ENCODE peak calls at places on chromosome 17, in seven cellular contexts. H, N, V, Q, X, E and M are unnamed samples.

GRCh38 chr17:68398731-68399637 is 58.3 kb downstream of the WIPI1 start:
- DNase-seq in H (peak; percentile 76), N (peak; percentile 59), V (no peak), Q (peak; percentile 46), X (peak; percentile 67), E (peak; percentile 70), M (no peak)

GRCh38 chr17:34206569-34206968 is 48.5 kb upstream of the CCL2 start:
- DNase-seq in H (no peak), N (peak; percentile 42), V (no peak), Q (no peak), X (no peak), E (no peak), M (no peak)

GRCh38 chr17:796609-797008 is 14.5 kb downstream of the MRM3 start:
- DNase-seq in H (no peak), N (no peak), V (no peak), Q (no peak), X (no peak), E (no peak), M (no peak)

GRCh38 chr17:66268247-66268927 is 34.0 kb upstream of the PRKCA start:
- DNase-seq in H (peak; percentile 12), N (no peak), V (no peak), Q (no peak), X (no peak), E (no peak), M (no peak)

GRCh38 chr17:82098939-82099765 is 1.1 kb upstream of the FASN start:
- DNase-seq in H (no peak), N (no peak), V (no peak), Q (peak; percentile 44), X (no peak), E (no peak), M (no peak)

GRCh38 chr17:57006040-57006439 is 28.1 kb downstream of the SCPEP1 start:
- DNase-seq in H (no peak), N (no peak), V (no peak), Q (no peak), X (no peak), E (no peak), M (no peak)

GRCh38 chr17:37090941-37091340 is 142.2 kb downstream of the AATF start:
- DNase-seq in H (no peak), N (peak; percentile 11), V (no peak), Q (no peak), X (no peak), E (no peak), M (no peak)

GRCh38 chr17:29514792-29515191 is 52.0 kb downstream of the ABHD15 start:
- DNase-seq in H (no peak), N (no peak), V (no peak), Q (no peak), X (no peak), E (no peak), M (no peak)

GRCh38 chr17:40317880-40318834 is 9.2 kb downstream of the RARA start:
- DNase-seq in H (peak; percentile 96), N (peak; percentile 98), V (peak; percentile 95), Q (peak; percentile 97), X (peak; percentile 99), E (peak; percentile 99), M (peak; percentile 97)

GRCh38 chr17:4901648-4902344 is 1.1 kb downstream of the CHRNE start:
- DNase-seq in H (peak; percentile 57), N (no peak), V (peak; percentile 50), Q (no peak), X (peak; percentile 54), E (no peak), M (no peak)

GRCh38 chr17:35898283-35899070 is 18.3 kb upstream of the CCL5 start:
- DNase-seq in H (peak; percentile 15), N (peak; percentile 56), V (no peak), Q (peak; percentile 40), X (peak; percentile 40), E (no peak), M (peak; percentile 84)

GRCh38 chr17:57537524-57538410 is 207.3 kb downstream of the CCDC182 start:
- DNase-seq in H (peak; percentile 13), N (no peak), V (no peak), Q (no peak), X (no peak), E (no peak), M (no peak)

GRCh38 chr17:36940313-36941264 is 3.3 kb downstream of the LHX1 start:
- DNase-seq in H (no peak), N (no peak), V (no peak), Q (no peak), X (no peak), E (no peak), M (no peak)

GRCh38 chr17:63246344-63246743 is 199.8 kb downstream of the CYB561 start:
- DNase-seq in H (no peak), N (no peak), V (no peak), Q (no peak), X (no peak), E (no peak), M (no peak)

GRCh38 chr17:57823469-57824401 is 26.1 kb downstream of the MRPS23 start:
- DNase-seq in H (no peak), N (no peak), V (no peak), Q (no peak), X (no peak), E (no peak), M (no peak)

GRCh38 chr17:76241776-76242175 is 1.5 kb upstream of the RNF157 start:
- DNase-seq in H (no peak), N (no peak), V (no peak), Q (no peak), X (no peak), E (peak; percentile 32), M (no peak)

GRCh38 chr17:34408439-34408838 is 45.4 kb upstream of the CCL1 start:
- DNase-seq in H (no peak), N (no peak), V (no peak), Q (no peak), X (no peak), E (no peak), M (no peak)

DNA sequence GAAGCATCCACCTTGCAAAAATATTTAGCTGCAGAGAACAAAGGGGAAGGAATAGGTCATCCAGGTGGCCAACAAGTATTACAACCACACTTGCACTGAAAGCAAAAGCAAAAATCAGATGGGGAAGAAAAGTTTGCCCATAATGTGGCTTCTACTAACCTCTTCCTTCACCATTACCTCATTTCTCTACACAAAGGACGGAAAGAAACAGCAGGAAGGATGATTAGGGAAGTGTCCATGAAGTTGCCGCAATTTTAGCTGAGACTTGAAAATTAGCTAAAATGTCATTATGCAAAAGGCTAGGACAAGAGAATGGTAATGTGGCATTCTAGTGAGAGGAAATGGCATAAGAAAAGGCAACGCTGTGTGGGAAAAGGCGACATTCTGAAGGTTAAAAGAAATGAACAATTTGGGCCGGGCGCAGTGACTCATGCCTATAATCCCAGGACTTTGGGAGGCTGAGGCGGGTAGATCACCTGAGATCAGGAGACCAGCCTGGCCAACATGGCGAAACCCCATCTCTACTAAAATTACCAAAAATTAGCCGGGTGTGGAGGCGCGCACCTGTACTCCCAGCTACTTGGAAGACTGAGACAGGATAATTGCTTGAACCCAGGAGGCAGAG is 13.7 kb downstream of the KANSL1 start:
- DNase-seq in H (no peak), N (no peak), V (no peak), Q (no peak), X (no peak), E (no peak), M (no peak)
- H3K4me1 ChIP-seq in H (no peaks in the 10 kb centered on the region), N (no peaks in the 10 kb centered on the region), V (peaks cover 13% of the 10 kb centered on the region), Q (peaks cover 53% of the 10 kb centered on the region), X (peaks cover 13% of the 10 kb centered on the region), E (no peaks in the 10 kb centered on the region), M (peaks cover 44% of the 10 kb centered on the region)

GRCh38 chr17:7442142-7442541 is 2.7 kb upstream of the CHRNB1 start:
- DNase-seq in H (no peak), N (no peak), V (no peak), Q (no peak), X (no peak), E (no peak), M (no peak)

GRCh38 chr17:7439462-7440112 is at the start of gene FGF11:
- DNase-seq in H (no peak), N (no peak), V (no peak), Q (no peak), X (no peak), E (no peak), M (peak; percentile 55)

GRCh38 chr17:7441202-7441705 is 1.9 kb downstream of the FGF11 start:
- DNase-seq in H (no peak), N (no peak), V (no peak), Q (no peak), X (no peak), E (no peak), M (no peak)

GRCh38 chr17:7440113-7440822 is 956 bp downstream of the FGF11 start:
- DNase-seq in H (peak; percentile 26), N (peak; percentile 44), V (peak; percentile 72), Q (peak; percentile 67), X (peak; percentile 77), E (peak; percentile 80), M (no peak)

GRCh38 chr17:7440823-7441174 is 1.5 kb downstream of the FGF11 start:
- DNase-seq in H (peak; percentile 22), N (no peak), V (no peak), Q (peak; percentile 28), X (peak; percentile 67), E (no peak), M (peak; percentile 81)
- TF ChIP-seq POLR2A in H (no peak), N (no peak), V (no peak), Q (no peak), X (no peak), E (no peak), M (no peak)

DNA sequence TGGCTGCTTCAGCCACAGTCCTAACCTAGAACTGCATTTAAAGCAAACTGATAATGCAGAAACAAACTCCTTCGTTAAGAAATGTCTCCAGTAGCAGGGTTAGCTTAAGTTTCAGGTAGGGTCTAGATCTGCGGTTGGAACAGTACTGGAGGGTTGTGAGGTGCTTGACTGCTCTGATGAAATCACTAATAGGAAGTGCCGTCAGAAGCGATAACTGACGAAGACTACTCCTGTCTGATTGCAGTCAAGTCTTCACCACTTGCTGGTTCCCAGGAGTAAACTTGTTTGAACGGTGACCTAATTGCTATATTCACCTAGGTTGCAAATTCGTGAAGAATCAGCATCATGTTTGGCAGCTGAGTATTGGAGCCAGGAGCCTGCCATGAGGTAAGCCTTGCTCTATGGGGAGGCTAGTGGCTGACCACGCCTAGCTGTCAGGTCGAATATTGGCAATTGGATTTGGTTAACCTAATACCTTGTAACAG is 24.5 kb downstream of the TRPV2 start:
- DNase-seq in H (peak; percentile 29), N (no peak), V (no peak), Q (no peak), X (no peak), E (no peak), M (no peak)
- H3K27me3 ChIP-seq in H (no peaks in the 10 kb centered on the region), N (no peaks in the 10 kb centered on the region), V (no peaks in the 10 kb centered on the region), Q (no peaks in the 10 kb centered on the region), X (no peaks in the 10 kb centered on the region), E (no peaks in the 10 kb centered on the region), M (no peaks in the 10 kb centered on the region)

GRCh38 chr17:74642995-74643394 is 19.5 kb upstream of the CD300E start:
- DNase-seq in H (no peak), N (no peak), V (no peak), Q (no peak), X (no peak), E (no peak), M (no peak)

GRCh38 chr17:74639704-74640142 is 16.2 kb upstream of the CD300E start:
- DNase-seq in H (no peak), N (no peak), V (no peak), Q (no peak), X (no peak), E (no peak), M (no peak)

GRCh38 chr17:74641949-74642298 is 18.4 kb upstream of the CD300E start:
- DNase-seq in H (no peak), N (no peak), V (no peak), Q (no peak), X (no peak), E (no peak), M (no peak)

GRCh38 chr17:74642556-74642955 is 19.0 kb upstream of the CD300E start:
- DNase-seq in H (no peak), N (no peak), V (no peak), Q (no peak), X (no peak), E (no peak), M (no peak)

GRCh38 chr17:74641224-74641948 is 17.8 kb upstream of the CD300E start:
- DNase-seq in H (no peak), N (no peak), V (no peak), Q (no peak), X (no peak), E (no peak), M (no peak)
- H3K4me1 ChIP-seq in H (no peaks in the 10 kb centered on the region), N (no peaks in the 10 kb centered on the region), V (no peaks in the 10 kb centered on the region), Q (no peaks in the 10 kb centered on the region), X (no peaks in the 10 kb centered on the region), E (no peaks in the 10 kb centered on the region), M (no peaks in the 10 kb centered on the region)